ENCODE peak calls at places on chromosome 13, in ten cellular contexts. V, R, M, G, Z, D, F, W, B and H are unnamed samples.

GRCh38 chr13:33554919-33555791 is 262.8 kb upstream of the RFC3 start:
- DNase-seq in B (no peak), D (no peak), R (peak; percentile 15), F (no peak), W (no peak), M (no peak), V (no peak), Z (no peak), G (no peak), H (no peak)

GRCh38 chr13:98960331-98961203 is 17.3 kb downstream of the DOCK9 start:
- DNase-seq in B (no peak), W (no peak), R (no peak), G (no peak), Z (no peak), D (no peak), M (no peak), F (no peak), V (no peak), H (no peak)

GRCh38 chr13:99572921-99573320 is 71.6 kb downstream of the TM9SF2 start:
- DNase-seq in G (no peak), W (peak; percentile 45), R (peak; percentile 21), V (no peak), M (no peak), D (no peak), F (no peak), B (no peak), Z (no peak), H (peak; percentile 19)

GRCh38 chr13:45328661-45329105 is 12.3 kb downstream of the TPT1 start:
- DNase-seq in F (no peak), Z (peak; percentile 49), R (no peak), D (no peak), G (no peak), W (no peak), M (no peak), V (no peak), B (no peak), H (no peak)

GRCh38 chr13:23433171-23434153 is at the start of gene SACS:
- DNase-seq in V (peak; percentile 12), B (peak; percentile 57), M (peak; percentile 48), Z (peak; percentile 61), G (no peak), R (peak; percentile 98), D (peak; percentile 56), F (no peak), W (peak; percentile 19), H (no peak)

GRCh38 chr13:74246398-74246975 is 112.3 kb upstream of the KLF12 start:
- DNase-seq in M (no peak), V (no peak), R (no peak), W (peak; percentile 61), D (no peak), G (peak; percentile 17), Z (no peak), F (no peak), B (no peak), H (no peak)

GRCh38 chr13:64992314-64992713 is 2237.8 kb downstream of the PCDH9 start:
- DNase-seq in Z (peak; percentile 10), F (no peak), G (no peak), R (no peak), V (no peak), M (no peak), B (no peak), D (no peak), W (no peak), H (no peak)

GRCh38 chr13:81425286-81425685 is 1084.4 kb upstream of the SPRY2 start:
- DNase-seq in D (no peak), F (no peak), B (no peak), Z (no peak), G (no peak), R (no peak), M (no peak), W (no peak), V (no peak), H (no peak)

GRCh38 chr13:87999791-88000190 is 328.6 kb downstream of the SLITRK5 start:
- DNase-seq in G (no peak), Z (peak; percentile 2), V (no peak), F (no peak), R (peak; percentile 18), B (no peak), W (peak; percentile 22), M (no peak), D (no peak), H (no peak)

GRCh38 chr13:97978661-97979450 is 25.4 kb downstream of the IPO5 start:
- DNase-seq in Z (peak; percentile 65), D (no peak), W (peak; percentile 27), M (no peak), F (no peak), B (no peak), R (peak; percentile 66), G (no peak), V (no peak), H (no peak)

GRCh38 chr13:94415484-94415883 is 64.0 kb downstream of the DCT start:
- DNase-seq in M (no peak), G (no peak), F (no peak), V (no peak), Z (no peak), D (no peak), B (no peak), R (no peak), W (no peak), H (no peak)

GRCh38 chr13:31824705-31825512 is 85.6 kb downstream of the RXFP2 start:
- DNase-seq in W (peak; percentile 43), Z (peak; percentile 23), F (no peak), G (no peak), M (no peak), B (no peak), V (no peak), R (no peak), D (no peak), H (no peak)

GRCh38 chr13:42865703-42866102 is 84.3 kb downstream of the FAM216B start:
- DNase-seq in Z (no peak), B (no peak), M (no peak), D (no peak), V (no peak), R (no peak), F (no peak), G (no peak), W (no peak), H (no peak)

GRCh38 chr13:37443538-37443937 is 155.0 kb downstream of the POSTN start:
- DNase-seq in V (no peak), W (peak; percentile 97), B (no peak), R (no peak), G (no peak), D (no peak), F (no peak), M (no peak), Z (peak; percentile 73), H (peak; percentile 31)

GRCh38 chr13:34462843-34463242 is 479.2 kb upstream of the NBEA start:
- DNase-seq in V (no peak), W (peak; percentile 59), B (no peak), R (no peak), Z (peak; percentile 81), D (no peak), G (no peak), M (no peak), F (no peak), H (peak; percentile 37)

GRCh38 chr13:49315036-49315565 is 67.4 kb downstream of the CDADC1 start:
- DNase-seq in V (no peak), F (no peak), M (no peak), Z (peak; percentile 45), D (no peak), B (no peak), R (no peak), W (peak; percentile 70), G (no peak), H (no peak)

GRCh38 chr13:33285420-33286124 is at the start of gene STARD13:
- DNase-seq in Z (peak; percentile 99), F (peak; percentile 29), D (peak; percentile 92), B (peak; percentile 93), W (peak; percentile 97), G (peak; percentile 18), V (peak; percentile 71), R (peak; percentile 95), M (peak; percentile 93), H (peak; percentile 80)

GRCh38 chr13:96816261-96816660 is 178.0 kb downstream of the OXGR1 start:
- DNase-seq in F (no peak), M (peak; percentile 67), G (no peak), D (no peak), W (peak; percentile 89), R (no peak), Z (no peak), B (no peak), V (no peak), H (no peak)

GRCh38 chr13:40589285-40590109 is 76.9 kb downstream of the FOXO1 start:
- DNase-seq in Z (peak; percentile 31), D (peak; percentile 5), B (peak; percentile 53), W (peak; percentile 83), M (peak; percentile 79), V (no peak), F (no peak), G (no peak), R (no peak), H (peak; percentile 68)

GRCh38 chr13:60716296-60716695 is 319.3 kb downstream of the TDRD3 start:
- DNase-seq in B (no peak), D (no peak), F (no peak), M (no peak), V (no peak), G (no peak), R (no peak), Z (no peak), W (no peak), H (no peak)

GRCh38 chr13:40895715-40896184 is 106.3 kb downstream of the SLC25A15 start:
- DNase-seq in R (no peak), M (no peak), V (no peak), W (no peak), F (peak; percentile 2), D (no peak), G (no peak), B (no peak), Z (no peak), H (no peak)

GRCh38 chr13:34502621-34503020 is 439.4 kb upstream of the NBEA start:
- DNase-seq in G (no peak), F (no peak), R (no peak), M (no peak), W (no peak), V (no peak), Z (no peak), D (no peak), B (no peak), H (no peak)

GRCh38 chr13:24650157-24650556 is 30.1 kb upstream of the ATP12A start:
- DNase-seq in Z (peak; percentile 15), M (no peak), V (no peak), G (no peak), W (peak; percentile 86), R (no peak), D (no peak), F (no peak), B (no peak), H (no peak)

GRCh38 chr13:99429670-99430069 is 71.6 kb upstream of the TM9SF2 start:
- DNase-seq in R (no peak), W (no peak), Z (no peak), G (no peak), D (no peak), V (no peak), B (no peak), F (no peak), M (no peak), H (no peak)

GRCh38 chr13:43319617-43320444 is 296.4 kb downstream of the DNAJC15 start:
- DNase-seq in Z (no peak), D (no peak), R (peak; percentile 67), W (no peak), M (no peak), F (no peak), G (no peak), V (no peak), B (no peak), H (no peak)